ENCODE peak calls at places on chromosomes 4 and X, in four cellular contexts. S is IMR-90, G is AG04450, A is AG09309. D is an unnamed sample.
A peak's percentile ranks its signal among the peaks of the same experiment; 100 is the strongest.

GRCh38 chrX:14697453-14697852 is 168.1 kb downstream of the GLRA2 start:
- DNase-seq in G (no peak), S (no peak), A (no peak), D (peak; percentile 3)

GRCh38 chr4:41734366-41734765 is 14.2 kb downstream of the PHOX2B start:
- DNase-seq in A (no peak), G (no peak), S (peak; percentile 21), D (no peak)

GRCh38 chr4:168830777-168831512 is 179.1 kb downstream of the CBR4 start:
- DNase-seq in S (no peak), A (no peak), G (no peak), D (peak; percentile 43)

GRCh38 chr4:71300964-71301363 is 37.9 kb upstream of the SLC4A4 start:
- DNase-seq in G (no peak), S (no peak), A (no peak), D (no peak)

GRCh38 chr4:73417973-73418372 is 13.9 kb downstream of the ALB start:
- DNase-seq in S (peak; percentile 1), A (no peak), G (no peak), D (no peak)

GRCh38 chr4:147479817-147480216 is 1.1 kb upstream of the EDNRA start:
- DNase-seq in A (peak; percentile 18), S (peak; percentile 47), G (no peak), D (peak; percentile 10)

GRCh38 chrX:132092439-132093065 is 35.3 kb downstream of the FRMD7 start:
- DNase-seq in S (peak; percentile 61), A (peak; percentile 31), G (peak; percentile 2), D (peak; percentile 46)

GRCh38 chr4:77852892-77853495 is 9.6 kb upstream of the MRPL1 start:
- DNase-seq in G (no peak), A (no peak), S (no peak), D (no peak)

GRCh38 chr4:76420311-76420710 is 630 bp downstream of the CCDC158 start:
- DNase-seq in A (no peak), G (no peak), S (no peak), D (no peak)

GRCh38 chrX:129782015-129782495 is 2.3 kb downstream of the SASH3 start:
- DNase-seq in G (no peak), S (no peak), A (no peak), D (no peak)

GRCh38 chrX:109797311-109797975 is 64.4 kb upstream of the ACSL4 start:
- DNase-seq in S (no peak), A (no peak), G (no peak), D (no peak)

GRCh38 chr4:8303485-8304281 is 34.1 kb downstream of the HTRA3 start:
- DNase-seq in G (peak; percentile 78), A (peak; percentile 79), S (peak; percentile 95), D (peak; percentile 95)

GRCh38 chrX:123590842-123591491 is 141.9 kb downstream of the THOC2 start:
- DNase-seq in S (peak; percentile 22), A (no peak), G (no peak), D (no peak)

GRCh38 chr4:94202769-94203168 is 4.9 kb upstream of the SMARCAD1 start:
- DNase-seq in G (no peak), A (no peak), S (no peak), D (no peak)

GRCh38 chr4:76897522-76898384 is at the start of gene SOWAHB:
- DNase-seq in G (no peak), S (no peak), A (no peak), D (no peak)

GRCh38 chr4:166091914-166092510 is 219.0 kb downstream of the TLL1 start:
- DNase-seq in A (peak; percentile 1), S (peak; percentile 29), G (no peak), D (peak; percentile 31)

GRCh38 chr4:177012918-177013545 is 220.3 kb upstream of the VEGFC start:
- DNase-seq in S (no peak), A (no peak), G (no peak), D (peak; percentile 48)

GRCh38 chrX:18542897-18543296 is 117.5 kb downstream of the CDKL5 start:
- DNase-seq in G (no peak), A (no peak), S (no peak), D (no peak)

GRCh38 chr4:85748654-85749053 is 273.7 kb downstream of the ARHGAP24 start:
- DNase-seq in A (no peak), S (no peak), G (no peak), D (no peak)

GRCh38 chr4:105126311-105127153 is 20.1 kb upstream of the TET2 start:
- DNase-seq in G (no peak), A (no peak), S (peak; percentile 67), D (no peak)

GRCh38 chrX:41720125-41720780 is 3.7 kb upstream of the GPR82 start:
- DNase-seq in A (no peak), S (peak; percentile 41), G (no peak), D (peak; percentile 2)

GRCh38 chrX:40683245-40683644 is 35.9 kb upstream of the CXorf38 start:
- DNase-seq in A (no peak), S (no peak), G (no peak), D (no peak)

GRCh38 chr4:93731448-93731847 is 97.1 kb upstream of the ATOH1 start:
- DNase-seq in A (no peak), S (peak; percentile 9), G (no peak), D (no peak)

GRCh38 chr4:147056951-147057630 is 111.4 kb upstream of the TTC29 start:
- DNase-seq in S (peak; percentile 14), A (no peak), G (no peak), D (peak; percentile 24)

GRCh38 chr4:8777320-8778196 is 94.1 kb downstream of the HMX1 start:
- DNase-seq in S (no peak), A (no peak), G (no peak), D (no peak)

GRCh38 chr4:166577639-166578038 is 656.7 kb downstream of the SPOCK3 start:
- DNase-seq in S (no peak), A (no peak), G (no peak), D (no peak)

GRCh38 chr4:33722254-33722653 is 2522.1 kb downstream of the ARAP2 start:
- DNase-seq in G (no peak), A (peak; percentile 64), S (no peak), D (peak; percentile 48)

GRCh38 chr4:164177753-164178152 is 576.2 kb upstream of the SMIM31 start:
- DNase-seq in S (no peak), A (no peak), G (no peak), D (no peak)

GRCh38 chrX:15233416-15234015 is 36.4 kb downstream of the ASB9 start:
- DNase-seq in S (no peak), G (no peak), A (no peak), D (peak; percentile 1)

GRCh38 chr4:6773106-6773505 is 9.4 kb upstream of the KIAA0232 start:
- DNase-seq in S (peak; percentile 15), G (no peak), A (no peak), D (no peak)

GRCh38 chr4:82981116-82981515 is 29.5 kb downstream of the LIN54 start:
- DNase-seq in G (no peak), A (no peak), S (no peak), D (no peak)

GRCh38 chrX:152897216-152898144 is at the start of gene ZNF185:
- DNase-seq in G (no peak), S (no peak), A (no peak), D (no peak)

GRCh38 chr4:74897390-74897789 is 35.5 kb upstream of the PARM1 start:
- DNase-seq in A (no peak), S (no peak), G (no peak), D (no peak)

GRCh38 chr4:140088317-140088967 is 65.5 kb downstream of the MAML3 start:
- DNase-seq in G (no peak), A (no peak), S (peak; percentile 59), D (no peak)

GRCh38 chr4:124803641-124804040 is 91.1 kb upstream of the ANKRD50 start:
- DNase-seq in A (no peak), S (peak; percentile 71), G (no peak), D (no peak)

GRCh38 chr4:82415922-82416365 is 14.3 kb downstream of the HNRNPDL start:
- DNase-seq in S (no peak), A (no peak), G (no peak), D (no peak)

GRCh38 chr4:109174224-109174953 is 128.1 kb downstream of the COL25A1 start:
- DNase-seq in A (no peak), S (no peak), G (no peak), D (no peak)
- TF ChIP-seq CTCF in A (no peak), S (no peak), G (no peak), D (no peak)

DNA sequence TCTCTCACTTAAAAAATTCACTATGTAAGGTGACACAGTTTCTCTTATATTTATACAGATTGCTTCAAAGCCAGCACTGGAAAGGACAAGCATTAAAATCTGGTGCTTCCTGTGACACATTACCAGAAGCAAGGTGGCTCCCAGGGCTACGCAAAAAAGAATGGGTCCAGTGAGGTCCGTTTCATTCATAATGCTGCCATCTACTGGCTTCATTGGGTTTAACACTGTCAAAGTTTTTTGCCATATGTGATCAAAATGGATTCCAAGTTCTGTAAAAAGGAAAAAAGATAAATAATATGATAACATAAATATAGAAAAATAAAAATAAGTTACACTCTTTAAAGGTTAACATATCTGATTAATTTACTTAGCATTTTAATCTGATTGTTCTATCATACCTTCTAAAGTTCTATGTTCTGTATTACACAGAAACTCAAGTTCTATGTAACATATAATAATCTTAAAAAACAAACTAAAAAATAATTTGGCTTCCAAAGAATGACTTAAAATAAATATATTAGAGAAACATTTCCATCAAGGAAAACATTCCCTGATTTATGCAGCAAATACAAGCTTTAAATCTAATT is 22.1 kb downstream of the YIPF7 start:
- DNase-seq in S (peak; percentile 43), G (peak; percentile 1), A (peak; percentile 5), D (peak; percentile 33)
- TF ChIP-seq CTCF in S (peak; percentile 66), G (peak; percentile 78), A (peak; percentile 59), D (peak; percentile 84)

GRCh38 chrX:71282514-71283408 is 674 bp upstream of the NONO start:
- DNase-seq in A (no peak), S (peak; percentile 45), G (no peak), D (peak; percentile 39)

GRCh38 chrX:71285929-71286328 is 2.5 kb downstream of the NONO start:
- DNase-seq in S (no peak), G (no peak), A (no peak), D (no peak)

DNA sequence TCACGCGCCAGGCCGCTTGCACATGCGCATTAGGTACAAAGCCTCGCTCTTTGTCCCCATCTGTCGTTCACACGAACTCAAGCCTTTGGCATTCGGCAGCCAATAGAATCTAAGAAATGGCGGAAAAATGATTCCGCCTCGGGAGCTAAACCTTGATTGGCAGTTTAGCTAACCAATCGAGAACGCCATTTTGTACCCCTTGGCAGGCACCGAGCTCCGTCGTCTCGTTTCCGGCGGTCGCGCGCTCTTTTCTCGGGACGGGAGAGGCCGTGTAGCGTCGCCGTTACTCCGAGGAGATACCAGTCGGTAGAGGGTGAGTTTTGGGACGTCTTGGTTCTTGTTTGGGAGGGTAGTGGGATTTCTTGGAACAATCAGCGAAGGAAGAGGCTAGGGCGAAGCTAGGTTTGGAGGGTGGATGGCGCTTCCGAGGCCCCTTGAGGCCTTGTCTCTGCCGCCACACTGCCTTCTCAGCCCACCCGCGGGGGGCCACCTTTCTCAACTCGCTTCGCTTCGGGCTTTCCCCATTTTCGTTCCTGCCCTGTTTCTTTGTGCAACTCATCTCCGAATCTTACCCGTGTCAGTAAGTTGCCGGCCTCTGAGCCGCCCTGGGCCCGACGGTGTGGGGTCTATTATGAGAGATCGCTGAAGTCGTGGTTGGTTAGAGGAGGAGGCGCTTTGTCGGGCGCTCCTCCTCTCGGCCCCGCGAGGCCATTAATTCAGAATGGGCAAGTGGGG is at the start of gene NONO:
- DNase-seq in G (peak; percentile 96), A (peak; percentile 97), S (peak; percentile 99), D (peak; percentile 99)
- TF ChIP-seq CTCF in G (peak; percentile 19), A (no peak), S (peak; percentile 23), D (no peak)

GRCh38 chr4:67288964-67289363 is 256.3 kb downstream of the CENPC start:
- DNase-seq in G (no peak), A (no peak), S (no peak), D (no peak)
- TF ChIP-seq CTCF in G (no peak), A (peak; percentile 12), S (peak; percentile 6), D (peak; percentile 26)